ENCODE peak calls at places on chromosome 16, in six cellular contexts. R, V, Q, Y, S and T are unnamed samples. For H3K9me3, the result is how much of the 10 kb centered on the place peaks cover.

GRCh38 chr16:10385725-10386516 is at the start of gene ATF7IP2:
- DNase-seq in Q (peak), Y (peak), S (peak), V (peak), R (peak), T (peak)

GRCh38 chr16:66923866-66924265 is 1.5 kb downstream of the RRAD start:
- DNase-seq in V (no peak), Y (no peak), S (no peak), R (no peak), Q (no peak), T (no peak)

GRCh38 chr16:86455116-86455515 is 55.2 kb upstream of the FOXF1 start:
- DNase-seq in V (no peak), S (no peak), Q (no peak), Y (peak), R (no peak), T (peak)

GRCh38 chr16:47142469-47143328 is 1.0 kb downstream of the NETO2 start:
- DNase-seq in Q (no peak), S (no peak), R (peak), Y (peak), V (peak), T (no peak)

GRCh38 chr16:23920899-23921298 is 85.1 kb downstream of the PRKCB start:
- DNase-seq in Q (no peak), S (no peak), Y (no peak), V (no peak), R (no peak), T (no peak)

GRCh38 chr16:53511403-53512280 is 8.6 kb upstream of the AKTIP start:
- DNase-seq in Y (no peak), S (no peak), V (peak), Q (no peak), R (no peak), T (no peak)

GRCh38 chr16:31403590-31404352 is 10.6 kb downstream of the ITGAD start:
- DNase-seq in R (no peak), V (no peak), Y (no peak), Q (no peak), S (no peak), T (no peak)

GRCh38 chr16:19135896-19136438 is 22.2 kb downstream of the ITPRIPL2 start:
- DNase-seq in S (no peak), R (peak), Y (peak), V (no peak), Q (no peak), T (peak)

GRCh38 chr16:23214796-23215195 is 32.3 kb downstream of the SCNN1G start:
- DNase-seq in Y (no peak), V (no peak), R (no peak), Q (no peak), S (no peak), T (no peak)

GRCh38 chr16:77780378-77780837 is 8.0 kb upstream of the VAT1L start:
- DNase-seq in R (no peak), Q (no peak), V (no peak), S (peak), Y (peak), T (no peak)

GRCh38 chr16:17835118-17835949 is 364.6 kb upstream of the XYLT1 start:
- DNase-seq in V (no peak), S (no peak), Q (no peak), Y (no peak), R (no peak), T (no peak)

GRCh38 chr16:25135239-25135878 is 23.8 kb downstream of the LCMT1 start:
- DNase-seq in R (no peak), S (no peak), V (no peak), Y (peak), Q (no peak), T (no peak)

GRCh38 chr16:53282975-53283946 is 151.0 kb upstream of the RBL2 start:
- DNase-seq in V (no peak), S (peak), Y (peak), Q (no peak), R (no peak), T (no peak)

GRCh38 chr16:2077016-2077415 is 29.2 kb downstream of the TSC2 start:
- DNase-seq in Y (no peak), V (no peak), S (no peak), Q (no peak), R (no peak), T (no peak)

GRCh38 chr16:736936-737481 is 3.8 kb downstream of the CIAO3 start:
- DNase-seq in S (no peak), R (no peak), V (no peak), Y (no peak), Q (no peak), T (no peak)

GRCh38 chr16:53502331-53503269 is at the start of gene AKTIP:
- DNase-seq in R (peak), Y (peak), S (no peak), V (peak), Q (no peak), T (peak)

GRCh38 chr16:2765462-2766404 is 11.3 kb downstream of the ELOB start:
- DNase-seq in Q (no peak), R (no peak), S (no peak), V (no peak), Y (no peak), T (no peak)

GRCh38 chr16:64132190-64132589 is 989.7 kb downstream of the CDH11 start:
- DNase-seq in Y (no peak), V (no peak), R (no peak), S (no peak), Q (no peak), T (no peak)

GRCh38 chr16:46743232-46743719 is 4.9 kb downstream of the MYLK3 start:
- DNase-seq in Y (peak), S (no peak), R (no peak), Q (no peak), V (peak), T (peak)

GRCh38 chr16:80231118-80231515 is 309.7 kb upstream of the DYNLRB2 start:
- DNase-seq in R (no peak), S (no peak), V (no peak), Y (peak), Q (no peak), T (no peak)

GRCh38 chr16:2855536-2855935 is 2.4 kb downstream of the PRSS22 start:
- DNase-seq in S (no peak), Q (no peak), V (no peak), Y (no peak), R (no peak), T (no peak)

GRCh38 chr16:74448990-74449389 is 27.7 kb upstream of the CLEC18B start:
- DNase-seq in R (peak), Q (peak), S (peak), Y (peak), V (peak), T (peak)

GRCh38 chr16:81615833-81616232 is 163.3 kb upstream of the PLCG2 start:
- DNase-seq in Q (no peak), S (no peak), R (no peak), Y (no peak), V (no peak), T (no peak)

GRCh38 chr16:83420206-83420760 is 387.5 kb upstream of the HSBP1 start:
- DNase-seq in S (no peak), R (no peak), Q (no peak), V (no peak), Y (peak), T (no peak)

GRCh38 chr16:14300631-14301149 is 229.6 kb downstream of the MRTFB start:
- DNase-seq in Y (peak), S (peak), R (peak), V (peak), Q (peak), T (peak)

GRCh38 chr16:87309912-87310485 is 7.2 kb downstream of the C16orf95 start:
- DNase-seq in Y (no peak), S (no peak), V (no peak), R (no peak), Q (peak), T (no peak)

GRCh38 chr16:12685806-12686205 is 117.9 kb downstream of the CPPED1 start:
- DNase-seq in R (no peak), S (no peak), Q (no peak), V (peak), Y (no peak), T (no peak)

GRCh38 chr16:79912592-79913310 is 312.2 kb upstream of the MAF start:
- DNase-seq in Q (no peak), Y (no peak), V (no peak), S (no peak), R (no peak), T (no peak)

GRCh38 chr16:24046442-24046841 is 209.7 kb upstream of the CACNG3 start:
- DNase-seq in Q (no peak), S (no peak), V (no peak), R (no peak), Y (no peak), T (no peak)

DNA sequence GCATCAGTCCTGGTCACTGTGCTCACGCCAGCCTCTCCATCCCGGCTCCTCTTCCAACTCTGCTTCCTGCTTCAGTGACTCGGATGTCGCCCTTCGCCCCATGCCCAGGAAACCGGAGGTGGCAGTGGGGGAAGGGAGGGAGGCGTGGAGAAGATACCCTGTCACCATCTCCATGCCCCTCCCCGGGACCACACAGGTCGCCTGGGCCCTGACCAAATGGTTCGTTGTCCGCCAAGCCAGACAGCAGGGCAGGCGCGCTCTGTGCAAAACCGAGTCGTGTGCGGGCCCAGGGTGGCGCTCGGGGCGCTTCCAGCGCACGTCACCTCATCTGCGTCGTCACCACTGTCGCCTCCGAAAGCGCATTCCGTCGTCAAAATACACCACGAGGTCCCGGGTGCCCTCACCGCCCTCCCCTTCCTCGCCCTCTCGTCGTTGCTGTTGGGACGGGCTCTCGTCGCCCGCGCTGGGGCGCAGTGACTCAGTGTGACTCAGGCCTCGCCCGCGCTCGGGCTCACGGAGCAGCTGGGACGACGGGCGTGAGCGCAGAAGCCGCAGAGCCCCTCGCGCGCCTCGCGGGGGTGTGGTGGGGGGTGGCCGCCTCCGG is 39.2 kb downstream of the ZNF778 start:
- DNase-seq in Q (peak), Y (peak), S (no peak), V (peak), R (peak), T (peak)
- TF ChIP-seq POLR2A in Q (no peak), Y (no peak), S (no peak), V (no peak), R (no peak), T (no peak)

GRCh38 chr16:35574454-35575431 is 2115.3 kb downstream of the TP53TG3F start:
- DNase-seq in Y (no peak), S (no peak), Q (no peak), R (no peak), V (no peak), T (no peak)
- H3K9me3 ChIP-seq in Y (under half), S (under half), Q (under half), R (under half), V (under half), T (under half)

GRCh38 chr16:21580807-21581206 is 18.6 kb upstream of the METTL9 start:
- DNase-seq in S (no peak), R (no peak), Q (no peak), Y (no peak), V (no peak), T (no peak)

GRCh38 chr16:21589551-21589950 is 9.8 kb upstream of the METTL9 start:
- DNase-seq in V (no peak), S (no peak), Y (no peak), R (no peak), Q (no peak), T (no peak)

GRCh38 chr16:21590791-21591190 is 8.6 kb upstream of the METTL9 start:
- DNase-seq in V (no peak), S (no peak), Y (no peak), Q (no peak), R (no peak), T (no peak)

GRCh38 chr16:21590287-21590686 is 9.1 kb upstream of the METTL9 start:
- DNase-seq in Y (no peak), S (no peak), R (no peak), V (no peak), Q (no peak), T (no peak)

GRCh38 chr16:21584817-21585216 is 14.6 kb upstream of the METTL9 start:
- DNase-seq in Q (no peak), Y (no peak), R (no peak), S (no peak), V (no peak), T (no peak)
- TF ChIP-seq POLR2A in Q (no peak), Y (no peak), R (no peak), S (no peak), V (no peak), T (no peak)

DNA sequence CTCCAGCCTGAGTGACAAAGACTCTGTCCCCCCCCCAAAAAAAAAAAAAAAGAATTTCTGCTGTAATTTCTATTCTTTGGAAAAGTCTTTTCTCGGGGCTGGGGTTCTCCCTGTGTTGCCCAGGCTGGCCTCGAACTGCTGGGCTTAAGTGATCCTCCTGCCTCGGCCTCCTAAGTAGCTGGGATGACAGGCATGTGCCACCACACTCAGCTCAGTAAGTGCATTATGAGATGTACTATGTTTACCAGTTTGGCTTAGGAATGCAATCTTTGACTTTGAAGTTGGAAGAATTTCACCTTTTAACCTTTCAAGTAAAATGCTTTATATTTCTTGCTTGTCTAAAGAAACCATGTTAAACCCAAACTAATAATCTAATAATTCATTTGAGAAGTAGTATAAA is 28.0 kb upstream of the ADCY7 start:
- DNase-seq in R (no peak), Y (no peak), Q (no peak), V (no peak), S (no peak), T (no peak)
- H3K9me3 ChIP-seq in R (under half), Y (under half), Q (under half), V (under half), S (under half), T (under half)

DNA sequence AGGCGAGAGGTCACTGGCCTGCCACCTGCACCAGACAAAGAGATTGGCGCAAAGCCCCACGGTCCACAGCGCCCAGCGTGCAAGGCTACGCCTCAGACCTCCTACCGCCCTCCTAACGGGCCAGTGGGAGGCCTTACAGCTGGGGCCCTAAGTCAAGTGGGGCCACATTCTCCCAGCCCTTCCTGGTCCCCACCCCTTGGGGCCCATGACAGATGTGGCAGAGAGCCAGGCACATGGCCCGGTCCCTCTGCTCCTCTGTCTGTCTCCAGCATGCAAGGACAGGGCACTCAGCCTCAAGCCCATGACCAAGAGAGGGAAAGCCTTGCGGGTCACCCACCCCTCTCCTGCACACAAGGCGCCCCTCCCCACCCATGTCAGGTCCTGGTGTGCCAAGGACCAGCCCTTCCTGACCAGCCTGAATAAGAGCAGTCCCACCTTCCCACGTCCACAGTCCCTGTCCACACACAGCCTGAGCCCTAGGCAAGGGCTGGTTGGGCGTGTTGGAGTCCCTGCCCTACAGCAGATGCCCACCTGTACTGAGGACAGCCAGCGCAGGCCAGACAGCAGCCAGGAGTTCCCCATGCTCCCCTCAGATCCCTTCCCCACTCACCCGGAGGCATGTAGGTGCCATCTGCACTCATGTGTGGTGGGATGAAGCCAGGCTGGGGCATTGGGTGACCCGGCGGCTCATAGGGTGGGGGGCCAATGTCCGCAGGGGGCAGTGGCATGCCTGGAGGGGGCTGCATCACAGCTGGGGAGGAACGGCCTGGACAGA is 25.3 kb downstream of the CDIP1 start:
- DNase-seq in Q (no peak), V (no peak), Y (no peak), R (no peak), S (no peak), T (no peak)
- TF ChIP-seq POLR2A in Q (no peak), V (no peak), Y (no peak), R (no peak), S (no peak), T (no peak)

GRCh38 chr16:73083271-73083670 is 35.3 kb upstream of the ZFHX3 start:
- DNase-seq in S (no peak), Y (no peak), R (no peak), Q (no peak), V (no peak), T (no peak)

GRCh38 chr16:73076291-73076959 is 28.5 kb upstream of the ZFHX3 start:
- DNase-seq in Q (no peak), S (no peak), R (no peak), Y (no peak), V (no peak), T (peak)

GRCh38 chr16:73086108-73086507 is 38.2 kb upstream of the ZFHX3 start:
- DNase-seq in Q (no peak), Y (no peak), R (no peak), V (no peak), S (no peak), T (peak)

GRCh38 chr16:73082608-73083007 is 34.7 kb upstream of the ZFHX3 start:
- DNase-seq in V (no peak), R (no peak), Q (no peak), Y (peak), S (no peak), T (peak)

GRCh38 chr16:73080931-73081330 is 33.0 kb upstream of the ZFHX3 start:
- DNase-seq in R (no peak), V (no peak), S (no peak), Q (no peak), Y (no peak), T (no peak)
- H3K9me3 ChIP-seq in R (under half), V (under half), S (under half), Q (under half), Y (under half), T (under half)

GRCh38 chr16:70678121-70678897 is 7.5 kb downstream of the MTSS2 start:
- DNase-seq in Y (no peak), R (no peak), Q (peak), V (no peak), S (no peak), T (no peak)

GRCh38 chr16:70676571-70677498 is 9.0 kb downstream of the MTSS2 start:
- DNase-seq in Q (peak), R (no peak), Y (no peak), S (no peak), V (no peak), T (peak)

GRCh38 chr16:70677499-70678120 is 8.2 kb downstream of the MTSS2 start:
- DNase-seq in S (no peak), R (no peak), Y (no peak), V (no peak), Q (peak), T (no peak)

GRCh38 chr16:70675851-70676513 is 9.9 kb downstream of the MTSS2 start:
- DNase-seq in Y (no peak), V (no peak), R (no peak), Q (peak), S (no peak), T (peak)

GRCh38 chr16:70674221-70675014 is 11.4 kb downstream of the MTSS2 start:
- DNase-seq in V (no peak), Q (peak), Y (no peak), R (no peak), S (no peak), T (peak)
- TF ChIP-seq POLR2A in V (no peak), Q (no peak), Y (no peak), R (no peak), S (no peak), T (no peak)

DNA sequence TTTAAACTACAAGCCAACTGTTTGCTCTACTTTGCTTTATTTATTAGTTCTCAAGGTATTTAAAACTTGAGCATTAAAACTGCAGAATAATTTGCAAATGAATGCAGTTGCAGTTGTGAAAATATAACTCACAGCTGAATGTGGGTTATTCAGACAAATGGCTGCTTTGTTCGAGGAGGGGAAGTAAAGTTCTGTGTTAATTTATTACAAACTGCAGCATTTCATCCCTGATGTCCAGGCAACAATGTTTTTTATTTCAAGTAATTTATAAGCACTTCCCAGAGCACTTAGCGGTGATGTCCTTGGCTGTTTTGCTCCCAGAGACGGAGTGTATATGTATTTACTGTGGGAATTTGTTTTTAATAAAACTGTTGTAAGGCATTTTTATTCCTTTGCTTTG is 291.1 kb upstream of the SALL1 start:
- DNase-seq in Q (no peak), S (no peak), Y (no peak), R (no peak), V (no peak), T (no peak)
- H3K9me3 ChIP-seq in Q (under half), S (under half), Y (under half), R (under half), V (under half), T (under half)

DNA sequence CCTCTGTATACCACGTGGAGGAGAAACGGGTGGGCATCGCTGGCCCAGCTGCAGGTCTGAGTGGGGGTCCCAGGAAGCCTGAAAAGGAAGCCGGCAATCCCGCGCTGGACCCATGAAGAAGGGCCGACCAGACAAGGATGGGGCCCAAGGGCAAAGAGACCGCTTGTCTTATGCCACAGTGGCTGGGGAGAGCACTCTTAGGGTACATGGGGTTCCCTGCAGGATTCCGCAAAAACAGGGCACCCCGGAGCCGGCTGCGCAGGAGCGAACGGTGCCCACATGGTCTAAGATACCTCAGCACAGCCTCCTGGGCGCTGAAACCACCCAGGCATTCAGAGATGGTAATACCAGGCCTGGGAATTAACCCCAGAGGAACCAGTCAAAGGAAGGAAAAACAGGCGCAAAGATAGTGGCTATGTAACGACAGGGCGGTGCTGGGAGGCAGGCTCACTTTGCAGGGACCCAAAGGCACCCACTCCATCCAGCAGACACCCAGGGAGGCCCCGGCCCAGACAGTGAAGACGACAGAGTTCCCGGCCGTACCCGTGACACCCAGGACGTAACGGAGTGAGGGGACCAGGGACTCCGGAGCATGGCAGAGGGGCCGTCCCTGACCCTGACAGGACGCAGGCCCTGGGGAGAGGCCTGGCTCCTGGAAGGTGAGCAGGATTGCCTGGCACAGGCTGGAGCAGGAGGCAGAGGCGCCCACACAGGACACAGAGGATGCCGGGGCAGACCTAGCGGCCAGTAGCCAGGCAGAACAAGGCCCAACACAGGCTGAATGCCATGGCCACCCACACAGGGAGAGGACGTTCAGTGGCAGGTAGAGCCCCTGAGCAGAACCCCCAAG is 10.3 kb downstream of the PIEZO1 start:
- DNase-seq in Y (no peak), R (no peak), S (no peak), V (no peak), Q (no peak), T (no peak)
- TF ChIP-seq POLR2A in Y (no peak), R (no peak), S (no peak), V (no peak), Q (no peak), T (no peak)